ENCODE peak calls at places on chromosome 10, in four cellular contexts. N, S, J and G are unnamed samples.
A peak's percentile ranks its signal among the peaks of the same experiment; 100 is the strongest.

GRCh38 chr10:33337335-33337854 is 2.9 kb upstream of the NRP1 start:
- DNase-seq in J (peak; percentile 68), N (no peak), S (peak; percentile 55), G (peak; percentile 81)

GRCh38 chr10:8026349-8027259 is 27.9 kb upstream of the GATA3 start:
- DNase-seq in J (no peak), N (no peak), S (no peak), G (no peak)

GRCh38 chr10:77849039-77849664 is 77.4 kb downstream of the DLG5 start:
- DNase-seq in S (no peak), J (peak; percentile 21), N (no peak), G (no peak)

GRCh38 chr10:12221323-12222298 is 25.6 kb downstream of the CDC123 start:
- DNase-seq in S (no peak), N (no peak), J (peak; percentile 16), G (no peak)

GRCh38 chr10:32952094-32952493 is 5.9 kb downstream of the ITGB1 start:
- DNase-seq in J (no peak), N (no peak), S (no peak), G (no peak)

GRCh38 chr10:29130190-29130673 is 158.6 kb upstream of the LYZL1 start:
- DNase-seq in J (peak; percentile 59), S (no peak), N (no peak), G (peak; percentile 29)

GRCh38 chr10:101512741-101513140 is 75.3 kb downstream of the POLL start:
- DNase-seq in J (peak; percentile 20), S (no peak), N (no peak), G (peak; percentile 58)

GRCh38 chr10:6068422-6068821 is 6.3 kb upstream of the IL2RA start:
- DNase-seq in S (no peak), J (no peak), N (no peak), G (no peak)

GRCh38 chr10:13949844-13950542 is 363.2 kb downstream of the PRPF18 start:
- DNase-seq in S (peak; percentile 89), J (peak; percentile 85), N (no peak), G (peak; percentile 97)

GRCh38 chr10:71246591-71247143 is 34.3 kb downstream of the UNC5B start:
- DNase-seq in S (no peak), J (no peak), N (no peak), G (no peak)

GRCh38 chr10:78899996-78900714 is 168.6 kb upstream of the ZMIZ1 start:
- DNase-seq in S (no peak), J (no peak), N (no peak), G (peak; percentile 20)

GRCh38 chr10:124057580-124057979 is 35.8 kb downstream of the CHST15 start:
- DNase-seq in N (no peak), J (no peak), S (no peak), G (no peak)

GRCh38 chr10:89440262-89440661 is 25.9 kb downstream of the IFIT5 start:
- DNase-seq in N (no peak), S (no peak), J (no peak), G (no peak)

GRCh38 chr10:111968624-111969023 is 214.9 kb downstream of the GPAM start:
- DNase-seq in S (no peak), N (no peak), J (no peak), G (peak; percentile 24)

GRCh38 chr10:13401142-13401541 is 53.0 kb upstream of the SEPHS1 start:
- DNase-seq in J (no peak), S (no peak), N (no peak), G (no peak)

GRCh38 chr10:88272186-88272585 is 310.9 kb downstream of the RNLS start:
- DNase-seq in J (no peak), S (no peak), N (no peak), G (no peak)

GRCh38 chr10:42809670-42810069 is 27.1 kb downstream of the BMS1 start:
- DNase-seq in N (no peak), J (no peak), S (no peak), G (no peak)

GRCh38 chr10:119933179-119933578 is 40.6 kb downstream of the SEC23IP start:
- DNase-seq in S (no peak), N (no peak), J (peak; percentile 11), G (no peak)

GRCh38 chr10:73910764-73911552 is at the start of gene PLAU:
- DNase-seq in J (peak; percentile 54), N (peak; percentile 76), S (no peak), G (no peak)

GRCh38 chr10:103450201-103450695 is 1.9 kb downstream of the CALHM2 start:
- DNase-seq in N (no peak), S (no peak), J (no peak), G (no peak)

GRCh38 chr10:37535459-37536246 is 321.8 kb downstream of the ZNF248 start:
- DNase-seq in S (no peak), N (no peak), J (no peak), G (peak; percentile 9)

GRCh38 chr10:76881477-76882220 is 756.0 kb downstream of the KCNMA1 start:
- DNase-seq in S (no peak), N (no peak), J (peak; percentile 52), G (peak; percentile 53)

GRCh38 chr10:52313350-52314006 is 603 bp upstream of the DKK1 start:
- DNase-seq in J (no peak), S (no peak), N (no peak), G (no peak)

GRCh38 chr10:123518765-123519164 is 147.4 kb upstream of the GPR26 start:
- DNase-seq in S (no peak), J (no peak), N (no peak), G (no peak)

GRCh38 chr10:79948976-79949722 is at the start of gene SFTPD:
- DNase-seq in N (no peak), S (no peak), J (peak; percentile 11), G (peak; percentile 16)

GRCh38 chr10:81479316-81479715 is 395.7 kb upstream of the NRG3 start:
- DNase-seq in S (no peak), J (no peak), N (no peak), G (no peak)

GRCh38 chr10:35447693-35448407 is 111.5 kb downstream of the CCNY start:
- DNase-seq in S (no peak), J (peak; percentile 63), N (no peak), G (peak; percentile 85)

GRCh38 chr10:22251751-22252285 is 34.0 kb upstream of the EBLN1 start:
- DNase-seq in J (peak; percentile 60), N (peak; percentile 68), S (no peak), G (peak; percentile 54)

GRCh38 chr10:84375881-84376280 is 47.5 kb downstream of the CCSER2 start:
- DNase-seq in N (no peak), J (no peak), S (no peak), G (no peak)

GRCh38 chr10:80176526-80176925 is 28.8 kb downstream of the ANXA11 start:
- DNase-seq in J (no peak), S (no peak), N (no peak), G (no peak)

GRCh38 chr10:5043716-5044115 is 40.1 kb upstream of the AKR1C2 start:
- DNase-seq in N (peak; percentile 67), J (peak; percentile 67), S (no peak), G (peak; percentile 53)

GRCh38 chr10:43202224-43202656 is 64.0 kb downstream of the CSGALNACT2 start:
- DNase-seq in N (peak; percentile 64), S (no peak), J (no peak), G (peak; percentile 19)

GRCh38 chr10:36412942-36413341 is 712.5 kb upstream of the ANKRD30A start:
- DNase-seq in S (no peak), N (no peak), J (no peak), G (no peak)

GRCh38 chr10:1054684-1055083 is 1.5 kb upstream of the WDR37 start:
- DNase-seq in S (no peak), N (no peak), J (no peak), G (no peak)

DNA sequence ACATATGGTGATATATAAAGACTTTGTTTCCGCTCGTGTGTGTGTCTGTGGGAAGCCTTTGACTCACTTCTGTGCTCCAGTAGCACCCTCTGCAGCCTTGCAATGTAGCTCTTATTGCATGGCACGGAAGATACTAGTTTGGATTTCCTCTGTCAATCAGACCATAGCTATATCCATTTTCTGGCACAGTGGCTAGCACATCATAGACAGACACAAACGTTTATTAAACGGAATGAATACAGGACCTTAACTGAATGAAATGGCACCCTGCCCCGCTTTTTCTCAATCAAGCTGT is 124.0 kb upstream of the PTPN20 start:
- DNase-seq in J (peak; percentile 48), S (no peak), N (peak; percentile 50), G (peak; percentile 46)
- TF ChIP-seq CTCF in J (no peak), S (peak; percentile 25), N (no peak), G (no peak)

DNA sequence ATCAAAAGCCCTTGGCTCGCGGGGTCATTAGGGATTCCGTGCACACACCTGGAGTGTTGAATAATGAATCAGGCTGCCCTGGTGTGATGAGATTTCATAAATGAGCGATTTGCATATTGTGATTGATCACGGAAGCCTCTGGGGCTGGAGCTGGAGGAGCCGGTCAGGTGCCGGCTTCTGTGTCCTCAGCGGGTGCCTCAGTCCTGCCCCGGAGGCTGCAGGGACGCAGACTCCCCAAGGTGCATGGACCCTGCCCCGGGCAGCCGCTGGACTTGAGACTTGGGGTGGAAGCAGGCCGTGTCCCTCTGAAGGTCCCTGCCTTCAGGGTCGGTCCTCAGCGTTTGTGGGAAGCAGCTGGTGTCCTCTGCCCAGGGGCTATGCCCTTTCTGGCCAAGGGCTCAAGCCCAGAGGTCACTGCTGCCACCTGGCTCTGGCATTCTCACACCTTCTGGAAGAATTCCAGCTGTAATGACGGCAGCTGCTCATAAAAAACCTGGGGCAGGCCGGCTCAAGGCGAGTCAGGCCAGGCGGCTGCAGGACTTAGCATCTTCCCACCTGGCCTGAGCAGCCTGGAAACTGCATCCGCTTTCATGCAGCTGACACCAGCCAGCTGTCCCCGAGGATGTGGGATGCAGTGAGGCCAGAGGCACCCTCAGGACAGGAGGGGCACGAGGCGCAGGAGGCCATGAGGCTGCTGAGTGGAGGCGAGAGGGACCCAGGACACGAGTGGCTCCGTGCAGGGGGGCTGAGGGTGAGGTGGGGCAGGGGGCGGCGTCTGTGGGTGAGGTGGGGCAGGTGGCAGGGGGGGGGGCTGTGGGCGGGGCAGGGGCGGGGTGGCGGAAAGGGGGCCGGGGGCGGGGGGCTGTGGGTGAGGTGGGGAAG is 47.7 kb upstream of the ADGRA1 start:
- DNase-seq in N (no peak), J (no peak), S (no peak), G (no peak)
- TF ChIP-seq CTCF in N (no peak), J (no peak), S (no peak), G (no peak)

DNA sequence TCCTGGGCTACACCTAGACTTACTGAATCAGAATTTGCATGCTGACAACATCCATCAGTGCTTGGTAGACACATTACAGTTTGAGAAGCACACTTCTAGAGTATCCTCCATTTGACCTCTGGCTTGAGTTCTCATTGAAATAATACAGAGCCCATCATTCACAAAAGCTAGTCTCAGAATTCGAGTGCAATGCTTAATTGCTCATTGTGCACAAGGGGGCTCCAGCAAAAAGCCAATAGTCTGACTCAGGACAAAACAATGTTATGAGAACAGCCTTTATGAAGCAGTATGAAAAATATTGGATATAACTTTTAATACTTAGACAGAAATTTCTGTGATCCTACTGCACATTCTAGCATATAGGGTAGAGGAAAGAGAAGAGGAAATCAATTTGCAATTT is 105.7 kb upstream of the ANK3 start:
- DNase-seq in J (no peak), S (no peak), N (no peak), G (no peak)
- TF ChIP-seq CTCF in J (no peak), S (peak; percentile 1), N (no peak), G (no peak)

DNA sequence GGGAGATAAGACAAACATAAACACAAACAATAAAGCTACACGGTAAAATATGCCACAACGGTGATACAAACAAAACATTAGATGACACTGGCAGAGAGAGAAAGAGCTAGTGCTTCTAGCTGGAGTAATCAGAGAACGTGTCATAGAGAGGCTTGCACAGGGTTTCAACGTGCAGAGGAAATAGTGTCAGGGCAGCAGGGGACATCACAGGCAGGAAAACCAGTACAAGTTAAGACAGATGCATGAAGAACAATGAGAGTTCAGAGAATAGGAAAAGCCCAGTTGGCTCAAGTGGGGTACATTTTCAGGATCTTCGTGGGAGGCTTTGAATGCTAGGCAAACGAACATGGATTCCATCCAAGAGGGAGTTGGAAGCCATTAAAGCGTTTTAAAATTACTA is 91.4 kb downstream of the ZNF438 start:
- DNase-seq in S (no peak), N (no peak), J (no peak), G (no peak)
- TF ChIP-seq CTCF in S (no peak), N (no peak), J (no peak), G (no peak)